ENCODE peak calls at places on chromosome 6, in six cellular contexts. A, F, V, T, M and G are unnamed samples.
A peak's percentile ranks its signal among the peaks of the same experiment; 100 is the strongest.

GRCh38 chr6:128238248-128238647 is 282.2 kb downstream of the PTPRK start:
- DNase-seq in A (no peak), F (no peak), V (no peak), T (no peak), M (no peak), G (no peak)

GRCh38 chr6:147699637-147700036 is 191.1 kb downstream of the SAMD5 start:
- DNase-seq in A (no peak), F (no peak), V (no peak), T (no peak), M (no peak), G (no peak)

GRCh38 chr6:166900956-166901607 is 55.3 kb downstream of the RNASET2 start:
- DNase-seq in A (no peak), F (no peak), V (no peak), T (no peak), M (no peak), G (no peak)

GRCh38 chr6:11012295-11012754 is 31.8 kb downstream of the ELOVL2 start:
- DNase-seq in A (no peak), F (no peak), V (no peak), T (no peak), M (no peak), G (no peak)

GRCh38 chr6:166162599-166163342 is 4.9 kb downstream of the TBXT start:
- DNase-seq in A (no peak), F (no peak), V (no peak), T (no peak), M (no peak), G (no peak)

GRCh38 chr6:5394280-5394679 is 133.0 kb downstream of the FARS2 start:
- DNase-seq in A (no peak), F (no peak), V (no peak), T (no peak), M (no peak), G (no peak)

GRCh38 chr6:42140051-42140450 is 2.4 kb downstream of the C6orf132 start:
- DNase-seq in A (no peak), F (no peak), V (peak; percentile 77), T (peak; percentile 86), M (no peak), G (no peak)

GRCh38 chr6:42217165-42217522 is 517 bp downstream of the MRPS10 start:
- DNase-seq in A (no peak), F (no peak), V (no peak), T (no peak), M (no peak), G (no peak)

GRCh38 chr6:46789434-46790358 is 3.5 kb upstream of the MEP1A start:
- DNase-seq in A (no peak), F (no peak), V (no peak), T (no peak), M (no peak), G (no peak)

GRCh38 chr6:105974981-105975380 is 111.2 kb upstream of the PRDM1 start:
- DNase-seq in A (no peak), F (no peak), V (no peak), T (no peak), M (no peak), G (no peak)

GRCh38 chr6:147222160-147222838 is 18.1 kb downstream of the STXBP5 start:
- DNase-seq in A (no peak), F (no peak), V (no peak), T (no peak), M (no peak), G (no peak)

GRCh38 chr6:113586413-113586812 is 270.7 kb upstream of the MARCKS start:
- DNase-seq in A (no peak), F (no peak), V (no peak), T (no peak), M (no peak), G (no peak)

GRCh38 chr6:2999005-2999620 is 581 bp upstream of the NQO2 start:
- DNase-seq in A (no peak), F (no peak), V (peak; percentile 67), T (peak; percentile 80), M (peak; percentile 65), G (peak; percentile 93)

GRCh38 chr6:21900730-21901129 is 307.2 kb downstream of the SOX4 start:
- DNase-seq in A (peak; percentile 51), F (no peak), V (no peak), T (no peak), M (no peak), G (no peak)

GRCh38 chr6:90294989-90295853 is 1.4 kb downstream of the BACH2 start:
- DNase-seq in A (peak; percentile 45), F (no peak), V (peak; percentile 31), T (peak; percentile 32), M (no peak), G (peak; percentile 65)

GRCh38 chr6:118750143-118750542 is 98.8 kb upstream of the CEP85L start:
- DNase-seq in A (no peak), F (no peak), V (no peak), T (no peak), M (no peak), G (no peak)

GRCh38 chr6:164827537-164827936 is 481.9 kb downstream of the C6orf118 start:
- DNase-seq in A (no peak), F (no peak), V (no peak), T (no peak), M (no peak), G (no peak)

GRCh38 chr6:69933239-69933638 is 66.9 kb downstream of the COL19A1 start:
- DNase-seq in A (no peak), F (no peak), V (no peak), T (no peak), M (no peak), G (no peak)

GRCh38 chr6:14472964-14473363 is 355.4 kb downstream of the CD83 start:
- DNase-seq in A (no peak), F (no peak), V (no peak), T (no peak), M (no peak), G (no peak)

GRCh38 chr6:29702519-29703103 is 20.6 kb upstream of the HLA-F start:
- DNase-seq in A (no peak), F (peak; percentile 99), V (peak; percentile 46), T (peak; percentile 38), M (no peak), G (no peak)

GRCh38 chr6:128511518-128511917 is 8.9 kb downstream of the PTPRK start:
- DNase-seq in A (no peak), F (no peak), V (no peak), T (no peak), M (no peak), G (no peak)

GRCh38 chr6:152952045-152952444 is 30.8 kb downstream of the FBXO5 start:
- DNase-seq in A (no peak), F (no peak), V (no peak), T (no peak), M (no peak), G (no peak)

GRCh38 chr6:31568537-31568961 is 3.5 kb upstream of the LTA start:
- DNase-seq in A (no peak), F (no peak), V (no peak), T (peak; percentile 55), M (no peak), G (no peak)

GRCh38 chr6:39193201-39193791 is 36.0 kb downstream of the KCNK5 start:
- DNase-seq in A (no peak), F (no peak), V (no peak), T (no peak), M (no peak), G (no peak)

GRCh38 chr6:151241853-151242252 is 2.1 kb downstream of the AKAP12 start:
- DNase-seq in A (no peak), F (no peak), V (no peak), T (no peak), M (no peak), G (no peak)

GRCh38 chr6:124722479-124722878 is 239.8 kb upstream of the RNF217 start:
- DNase-seq in A (no peak), F (no peak), V (no peak), T (no peak), M (no peak), G (no peak)

GRCh38 chr6:128275681-128276080 is 244.7 kb downstream of the PTPRK start:
- DNase-seq in A (no peak), F (no peak), V (no peak), T (no peak), M (no peak), G (no peak)

GRCh38 chr6:170227521-170227983 is 63.3 kb downstream of the DLL1 start:
- DNase-seq in A (no peak), F (no peak), V (no peak), T (no peak), M (no peak), G (peak; percentile 75)

GRCh38 chr6:68919537-68919936 is 284.5 kb downstream of the ADGRB3 start:
- DNase-seq in A (no peak), F (no peak), V (no peak), T (no peak), M (no peak), G (no peak)

GRCh38 chr6:15491255-15491985 is 171.4 kb downstream of the DTNBP1 start:
- DNase-seq in A (peak; percentile 76), F (peak; percentile 77), V (peak; percentile 74), T (peak; percentile 75), M (peak; percentile 60), G (no peak)

GRCh38 chr6:137764464-137764863 is 102.6 kb upstream of the TNFAIP3 start:
- DNase-seq in A (no peak), F (no peak), V (no peak), T (no peak), M (no peak), G (no peak)

GRCh38 chr6:113953346-113953745 is 17.6 kb downstream of the HDAC2 start:
- DNase-seq in A (no peak), F (no peak), V (no peak), T (no peak), M (no peak), G (no peak)

GRCh38 chr6:71248306-71248705 is 40.3 kb upstream of the OGFRL1 start:
- DNase-seq in A (no peak), F (no peak), V (no peak), T (no peak), M (no peak), G (no peak)
- TF ChIP-seq EP300 in A (no peak), F (no peak), V (no peak), T (no peak), M (peak; percentile 65), G (no peak)

GRCh38 chr6:19714415-19715165 is 122.6 kb upstream of the ID4 start:
- DNase-seq in A (no peak), F (no peak), V (no peak), T (no peak), M (no peak), G (no peak)
- TF ChIP-seq EP300 in A (no peak), F (no peak), V (no peak), T (no peak), M (no peak), G (no peak)

GRCh38 chr6:12343440-12344162 is 53.4 kb downstream of the EDN1 start:
- DNase-seq in A (no peak), F (no peak), V (peak; percentile 86), T (peak; percentile 63), M (no peak), G (no peak)
- TF ChIP-seq EP300 in A (no peak), F (no peak), V (no peak), T (no peak), M (no peak), G (no peak)

DNA sequence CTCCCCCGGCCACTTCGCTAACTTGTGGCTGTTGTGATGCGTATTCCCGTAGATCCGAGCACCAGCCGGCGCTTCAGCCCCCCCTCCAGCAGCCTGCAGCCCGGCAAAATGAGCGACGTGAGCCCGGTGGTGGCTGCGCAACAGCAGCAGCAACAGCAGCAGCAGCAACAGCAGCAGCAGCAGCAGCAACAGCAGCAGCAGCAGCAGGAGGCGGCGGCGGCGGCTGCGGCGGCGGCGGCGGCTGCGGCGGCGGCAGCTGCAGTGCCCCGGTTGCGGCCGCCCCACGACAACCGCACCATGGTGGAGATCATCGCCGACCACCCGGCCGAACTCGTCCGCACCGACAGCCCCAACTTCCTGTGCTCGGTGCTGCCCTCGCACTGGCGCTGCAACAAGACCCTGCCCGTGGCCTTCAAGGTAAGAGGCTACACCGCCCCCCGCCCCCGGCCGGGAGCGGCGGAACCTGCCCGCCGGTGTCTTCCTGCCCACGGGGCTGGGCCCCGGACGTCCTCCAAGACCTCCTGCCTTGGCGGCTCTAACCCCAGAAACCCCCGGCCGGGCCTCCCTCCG is 44.9 kb upstream of the SUPT3H start:
- DNase-seq in A (peak; percentile 35), F (no peak), V (peak; percentile 36), T (peak; percentile 47), M (no peak), G (no peak)
- TF ChIP-seq EP300 in A (no peak), F (no peak), V (no peak), T (no peak), M (peak; percentile 2), G (no peak)